ENCODE peak calls at places on chromosomes 11 and 22, in five cellular contexts. I is ELF-1, B is NCI-H510A treated with DMSO at 0.1 percent for 48 hours, G is astrocyte, Q is GM19239. O is an unnamed sample.

GRCh38 chr22:44391026-44391425 is 78.3 kb upstream of the SHISAL1 start:
- DNase-seq in G (peak), Q (no peak), I (no peak), B (no peak), O (no peak)

GRCh38 chr11:8247312-8247711 is 16.4 kb downstream of the LMO1 start:
- DNase-seq in G (no peak), B (no peak), Q (no peak), I (no peak), O (no peak)

GRCh38 chr22:17672417-17672991 is 33.9 kb downstream of the BCL2L13 start:
- DNase-seq in B (no peak), G (peak), I (no peak), Q (no peak), O (no peak)

GRCh38 chr22:50293441-50294318 is 13.8 kb downstream of the PLXNB2 start:
- DNase-seq in I (peak), Q (no peak), B (no peak), G (peak), O (no peak)

GRCh38 chr22:48919851-48920589 is 907.7 kb downstream of the BRD1 start:
- DNase-seq in B (no peak), I (no peak), Q (no peak), G (no peak), O (no peak)

GRCh38 chr11:133778161-133778560 is 67.2 kb downstream of the SPATA19 start:
- DNase-seq in Q (no peak), I (no peak), G (no peak), B (no peak), O (no peak)

GRCh38 chr11:2885017-2885675 is 429 bp downstream of the CDKN1C start:
- DNase-seq in B (no peak), G (no peak), I (peak), Q (peak), O (no peak)

GRCh38 chr11:554824-555499 is 5.6 kb downstream of the LMNTD2 start:
- DNase-seq in G (no peak), Q (peak), B (peak), I (peak), O (no peak)

GRCh38 chr11:18013790-18014507 is 1.1 kb upstream of the SERGEF start:
- DNase-seq in G (no peak), I (peak), Q (no peak), B (peak), O (no peak)

GRCh38 chr11:86047275-86047991 is 21.5 kb downstream of the PICALM start:
- DNase-seq in B (no peak), I (no peak), G (peak), Q (no peak), O (no peak)

GRCh38 chr11:119130662-119131061 is 9.3 kb downstream of the HINFP start:
- DNase-seq in B (no peak), I (no peak), G (peak), Q (no peak), O (no peak)

GRCh38 chr11:2797741-2798361 is 87.7 kb downstream of the CDKN1C start:
- DNase-seq in I (no peak), B (no peak), G (no peak), Q (no peak), O (no peak)